ENCODE peak calls at places on chromosomes 3 and 15, in five cellular contexts. J is body of pancreas, C is pancreas, Q is esophagus squamous epithelium, D is left lung. W is an unnamed sample.

GRCh38 chr3:100155105-100155504 is 40.8 kb upstream of the FILIP1L start:
- DNase-seq in C (no peak), Q (no peak), D (no peak), J (no peak), W (no peak)

GRCh38 chr3:50436063-50436674 is 67.3 kb downstream of the CACNA2D2 start:
- DNase-seq in D (peak; percentile 91), C (peak; percentile 94), J (peak; percentile 79), Q (no peak), W (peak; percentile 67)

GRCh38 chr3:195110647-195111321 is 160.2 kb downstream of the XXYLT1 start:
- DNase-seq in J (peak; percentile 50), C (no peak), D (no peak), Q (no peak), W (no peak)

GRCh38 chr15:37824717-37825382 is 109.6 kb upstream of the TMCO5A start:
- DNase-seq in D (no peak), C (no peak), J (no peak), Q (no peak), W (no peak)

GRCh38 chr3:192482809-192483208 is 244.5 kb downstream of the FGF12 start:
- DNase-seq in D (no peak), Q (no peak), C (no peak), J (no peak), W (no peak)

GRCh38 chr15:58534556-58534955 is 102.8 kb downstream of the LIPC start:
- DNase-seq in C (no peak), Q (no peak), J (no peak), D (no peak), W (peak; percentile 36)

GRCh38 chr15:49902791-49903481 is 216.1 kb downstream of the ATP8B4 start:
- DNase-seq in C (no peak), Q (no peak), D (no peak), J (no peak), W (no peak)

GRCh38 chr15:25171856-25172687 is 217.3 kb downstream of the SNRPN start:
- DNase-seq in C (peak; percentile 38), Q (no peak), D (peak; percentile 34), J (no peak), W (no peak)

GRCh38 chr3:181709537-181710279 is 2.0 kb upstream of the SOX2 start:
- DNase-seq in D (peak; percentile 86), J (peak; percentile 71), Q (no peak), C (peak; percentile 66), W (peak; percentile 86)

GRCh38 chr3:122322095-122323075 is 2.7 kb upstream of the CSTA start:
- DNase-seq in Q (no peak), D (no peak), C (no peak), J (no peak), W (no peak)

GRCh38 chr3:48445277-48445882 is 1.2 kb upstream of the ATRIP start:
- DNase-seq in C (no peak), D (no peak), J (no peak), Q (no peak), W (no peak)

GRCh38 chr15:77187751-77188464 is 117.0 kb upstream of the TSPAN3 start:
- DNase-seq in C (no peak), D (no peak), J (peak; percentile 70), Q (no peak), W (no peak)

GRCh38 chr3:18344306-18345014 is 80.7 kb downstream of the SATB1 start:
- DNase-seq in D (no peak), C (no peak), J (no peak), Q (no peak), W (no peak)

GRCh38 chr3:184073621-184074020 is 20.8 kb downstream of the HTR3C start:
- DNase-seq in J (no peak), Q (no peak), D (no peak), C (no peak), W (no peak)

GRCh38 chr3:174270841-174271240 is 588.3 kb upstream of the NAALADL2 start:
- DNase-seq in Q (no peak), C (no peak), J (no peak), D (no peak), W (no peak)

GRCh38 chr15:101027920-101028319 is 108.8 kb downstream of the LRRK1 start:
- DNase-seq in D (no peak), C (no peak), J (no peak), Q (no peak), W (no peak)

GRCh38 chr15:55907797-55908196 is 85.6 kb downstream of the NEDD4 start:
- DNase-seq in C (no peak), D (no peak), J (no peak), Q (no peak), W (no peak)

GRCh38 chr15:92336588-92336987 is 57.1 kb upstream of the ST8SIA2 start:
- DNase-seq in Q (no peak), J (no peak), C (no peak), D (no peak), W (no peak)

GRCh38 chr3:186502138-186502941 is 41.8 kb downstream of the CRYGS start:
- DNase-seq in C (no peak), J (no peak), Q (no peak), D (no peak), W (no peak)

GRCh38 chr15:85625856-85626255 is 168.9 kb downstream of the KLHL25 start:
- DNase-seq in D (no peak), Q (no peak), C (no peak), J (peak; percentile 31), W (no peak)

GRCh38 chr15:31440754-31441298 is 114.2 kb downstream of the KLF13 start:
- DNase-seq in C (peak; percentile 67), Q (no peak), D (peak; percentile 93), J (peak; percentile 46), W (no peak)

GRCh38 chr3:65846936-65847335 is 191.8 kb downstream of the MAGI1 start:
- DNase-seq in Q (no peak), J (no peak), C (no peak), D (no peak), W (no peak)

GRCh38 chr15:26477044-26477443 is 295.8 kb downstream of the GABRB3 start:
- DNase-seq in Q (no peak), C (no peak), J (no peak), D (no peak), W (no peak)

GRCh38 chr3:178022599-178022998 is 513.6 kb upstream of the KCNMB2 start:
- DNase-seq in C (no peak), Q (no peak), J (no peak), D (no peak), W (no peak)

GRCh38 chr3:127951276-127951675 is 36.2 kb downstream of the KBTBD12 start:
- DNase-seq in Q (no peak), C (no peak), J (no peak), D (no peak), W (no peak)

GRCh38 chr3:50237133-50237651 is 1.2 kb downstream of the GNAI2 start:
- DNase-seq in D (peak; percentile 83), J (no peak), Q (no peak), C (peak; percentile 75), W (no peak)

GRCh38 chr15:62035256-62035908 is 24.9 kb downstream of the VPS13C start:
- DNase-seq in D (no peak), Q (no peak), C (no peak), J (no peak), W (no peak)

GRCh38 chr15:66252411-66253295 is 897 bp downstream of the MEGF11 start:
- DNase-seq in D (peak; percentile 87), J (peak; percentile 57), Q (no peak), C (peak; percentile 85), W (peak; percentile 53)

GRCh38 chr3:46948830-46949671 is 27.5 kb downstream of the CCDC12 start:
- DNase-seq in D (peak; percentile 79), Q (no peak), J (peak; percentile 69), C (peak; percentile 72), W (peak; percentile 71)

GRCh38 chr3:163071684-163072083 is 1575.1 kb downstream of the OTOL1 start:
- DNase-seq in J (no peak), Q (no peak), D (no peak), C (no peak), W (no peak)

DNA sequence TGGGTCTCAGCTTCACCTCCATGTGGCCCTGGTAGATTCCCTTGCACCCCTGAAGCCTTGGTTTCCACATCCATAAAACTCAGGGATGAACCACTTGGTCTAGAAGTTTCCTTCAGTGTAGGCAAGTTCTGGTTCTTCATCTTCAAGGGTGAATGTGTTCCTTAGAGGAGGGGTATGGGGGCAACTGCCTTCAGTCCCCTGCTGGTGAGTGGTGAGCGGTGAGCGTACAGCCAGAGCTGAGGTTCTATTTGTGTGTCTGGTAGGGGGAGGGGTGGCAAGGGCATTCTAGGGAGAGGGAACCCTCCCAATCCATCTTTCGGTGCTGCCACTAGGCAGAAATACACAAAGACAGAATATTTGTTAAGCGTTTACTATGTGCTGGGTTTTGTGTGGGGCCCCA is 137.4 kb downstream of the FBLN2 start:
- DNase-seq in D (no peak), J (no peak), Q (no peak), C (no peak), W (no peak)
- TF ChIP-seq CTCF in D (no peak), J (no peak), Q (no peak), C (no peak), W (peak; percentile 16)

DNA sequence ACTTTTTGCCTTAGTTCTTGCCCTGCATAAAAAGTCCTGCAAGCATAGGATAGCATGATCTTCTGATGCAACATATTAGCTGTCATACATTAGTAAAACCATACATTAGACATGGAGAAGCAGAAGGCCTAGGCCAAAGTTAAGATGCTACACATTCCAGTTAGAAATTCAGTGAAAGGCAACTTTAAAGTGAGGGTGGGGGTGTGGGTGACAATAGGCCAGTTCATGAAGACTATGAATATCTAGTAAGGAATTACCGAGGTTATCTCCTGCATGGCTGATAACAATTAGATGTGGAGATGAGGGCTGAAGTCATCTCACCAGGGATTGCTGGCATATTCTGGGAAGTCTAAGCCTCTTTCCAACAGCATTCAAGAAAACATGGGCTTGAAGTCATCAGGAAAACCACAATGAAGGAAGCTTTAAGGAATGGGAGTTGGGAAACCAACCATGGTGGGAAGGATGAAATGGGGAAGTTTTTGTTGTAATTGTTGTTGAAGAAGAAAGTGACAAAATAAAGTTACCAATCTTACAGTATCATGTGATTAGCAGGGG is 410.0 kb downstream of the FOXP1 start:
- DNase-seq in D (no peak), C (no peak), Q (no peak), J (no peak), W (no peak)
- H3K4me3 ChIP-seq in D (no peak overlapping the region), C (no peak overlapping the region), Q (no peak overlapping the region), J (no peak overlapping the region), W (no peak overlapping the region)

GRCh38 chr3:149377408-149378111 is at the start of gene TM4SF1:
- DNase-seq in D (peak; percentile 59), C (peak; percentile 55), Q (no peak), J (peak; percentile 89), W (peak; percentile 88)
- H3K36me3 ChIP-seq in D (peaks cover 11% of the 10 kb centered on the region), C (no peaks in the 10 kb centered on the region), Q (peaks cover 6% of the 10 kb centered on the region), J (no peaks in the 10 kb centered on the region), W (peaks cover 2% of the 10 kb centered on the region)

GRCh38 chr3:81668283-81668682 is 93.2 kb downstream of the GBE1 start:
- DNase-seq in J (no peak), C (no peak), Q (no peak), D (no peak), W (no peak)

GRCh38 chr3:81663114-81663513 is 98.3 kb downstream of the GBE1 start:
- DNase-seq in D (no peak), J (no peak), Q (no peak), C (peak; percentile 41), W (no peak)

DNA sequence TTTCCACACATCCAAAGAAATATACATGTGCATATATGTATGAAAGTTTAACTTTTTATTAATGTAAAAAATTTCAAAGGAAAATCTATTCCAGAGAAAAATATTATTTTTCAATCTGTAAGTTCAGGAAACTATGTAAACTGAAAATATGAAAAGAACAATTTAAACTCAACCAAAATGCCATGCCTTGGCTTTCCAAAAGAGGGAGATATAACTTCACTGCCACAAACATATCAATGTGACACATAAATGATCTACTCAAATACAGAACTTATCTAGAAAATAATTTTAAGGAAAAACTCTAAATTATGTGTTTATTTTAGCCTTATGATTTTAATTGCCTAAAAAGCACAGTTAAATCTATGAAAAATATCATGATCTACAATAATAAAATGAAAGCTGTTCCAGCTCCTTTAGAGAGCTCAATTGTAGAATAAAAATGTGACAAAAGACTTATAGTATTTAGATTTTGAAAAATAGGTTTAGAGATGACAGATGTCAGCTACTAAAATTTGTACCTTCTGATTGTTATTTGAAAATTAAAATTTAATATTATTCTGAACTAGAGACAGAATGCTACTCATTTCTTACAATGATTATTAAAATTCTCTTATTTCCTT is 94.8 kb downstream of the GBE1 start:
- DNase-seq in D (no peak), C (no peak), Q (no peak), J (no peak), W (no peak)
- TF ChIP-seq CTCF in D (no peak), C (peak; percentile 40), Q (no peak), J (peak; percentile 73), W (peak; percentile 46)